ENCODE peak calls at places on chromosome 21, in ten cellular contexts. M is HAP-1, N is AG04450, V is left ventricle myocardium inferior, E is mammary epithelial cell, X is fibroblast of pulmonary artery, A is BE2C, Z is dorsolateral prefrontal cortex, W is IMR-90, I is epithelial cell of esophagus. H is an unnamed sample.

GRCh38 chr21:15224346-15225086 is 159.7 kb upstream of the NRIP1 start:
- DNase-seq in M (no peak), N (peak; percentile 55), V (no peak), E (peak; percentile 99), X (peak; percentile 95), A (no peak), Z (no peak), W (peak; percentile 86), I (peak; percentile 98), H (no peak)

GRCh38 chr21:25961042-25961441 is 209.5 kb downstream of the APP start:
- DNase-seq in M (no peak), N (no peak), V (no peak), E (no peak), X (no peak), A (no peak), Z (no peak), W (no peak), I (no peak), H (no peak)

GRCh38 chr21:21666689-21667088 is 668.5 kb downstream of the NCAM2 start:
- DNase-seq in M (no peak), N (no peak), V (no peak), E (no peak), X (no peak), A (no peak), Z (no peak), W (no peak), I (no peak), H (no peak)

GRCh38 chr21:26167593-26167992 is 3.0 kb downstream of the APP start:
- DNase-seq in M (no peak), N (no peak), V (no peak), E (no peak), X (no peak), A (no peak), Z (no peak), W (no peak), I (no peak), H (no peak)

GRCh38 chr21:43691086-43691795 is 27.7 kb upstream of the PDXK start:
- DNase-seq in M (no peak), N (no peak), V (no peak), E (no peak), X (no peak), A (no peak), Z (no peak), W (no peak), I (peak; percentile 24), H (no peak)

GRCh38 chr21:36178349-36178748 is 21.7 kb downstream of the DOP1B start:
- DNase-seq in M (no peak), N (no peak), V (no peak), E (no peak), X (no peak), A (no peak), Z (no peak), W (no peak), I (no peak), H (no peak)

GRCh38 chr21:43364851-43365424 is 62.0 kb downstream of the SIK1 start:
- DNase-seq in M (no peak), N (no peak), V (no peak), E (no peak), X (no peak), A (peak; percentile 72), Z (no peak), W (no peak), I (no peak), H (no peak)

GRCh38 chr21:38848187-38848609 is 42.5 kb downstream of the ETS2 start:
- DNase-seq in M (no peak), N (no peak), V (peak; percentile 50), E (no peak), X (peak; percentile 92), A (no peak), Z (no peak), W (no peak), I (no peak), H (peak; percentile 73)

GRCh38 chr21:40531016-40531415 is 315.9 kb downstream of the DSCAM start:
- DNase-seq in M (no peak), N (no peak), V (no peak), E (no peak), X (no peak), A (no peak), Z (no peak), W (no peak), I (no peak), H (no peak)

GRCh38 chr21:45322231-45322959 is 34.7 kb upstream of the POFUT2 start:
- DNase-seq in M (no peak), N (no peak), V (peak; percentile 5), E (no peak), X (no peak), A (peak; percentile 9), Z (no peak), W (no peak), I (no peak), H (no peak)
- H3K4me3 ChIP-seq in M (no peak overlapping the region), N (no peak overlapping the region), V (no peak overlapping the region), E (no peak overlapping the region), X (no peak overlapping the region), A (no peak overlapping the region), Z (no peak overlapping the region), W (no peak overlapping the region), I (no peak overlapping the region), H (no peak overlapping the region)

GRCh38 chr21:44934797-44935532 is 4.9 kb upstream of the SLX9 start:
- DNase-seq in M (no peak), N (no peak), V (peak; percentile 7), E (no peak), X (no peak), A (no peak), Z (no peak), W (no peak), I (no peak), H (no peak)

GRCh38 chr21:44933199-44933937 is 6.5 kb upstream of the SLX9 start:
- DNase-seq in M (no peak), N (no peak), V (peak; percentile 12), E (no peak), X (no peak), A (no peak), Z (no peak), W (no peak), I (no peak), H (no peak)

GRCh38 chr21:44933938-44934260 is 5.9 kb upstream of the SLX9 start:
- DNase-seq in M (no peak), N (no peak), V (no peak), E (no peak), X (no peak), A (no peak), Z (no peak), W (no peak), I (no peak), H (no peak)

GRCh38 chr21:44935533-44935927 is 4.3 kb upstream of the SLX9 start:
- DNase-seq in M (no peak), N (no peak), V (peak; percentile 11), E (no peak), X (no peak), A (no peak), Z (no peak), W (no peak), I (no peak), H (no peak)

DNA sequence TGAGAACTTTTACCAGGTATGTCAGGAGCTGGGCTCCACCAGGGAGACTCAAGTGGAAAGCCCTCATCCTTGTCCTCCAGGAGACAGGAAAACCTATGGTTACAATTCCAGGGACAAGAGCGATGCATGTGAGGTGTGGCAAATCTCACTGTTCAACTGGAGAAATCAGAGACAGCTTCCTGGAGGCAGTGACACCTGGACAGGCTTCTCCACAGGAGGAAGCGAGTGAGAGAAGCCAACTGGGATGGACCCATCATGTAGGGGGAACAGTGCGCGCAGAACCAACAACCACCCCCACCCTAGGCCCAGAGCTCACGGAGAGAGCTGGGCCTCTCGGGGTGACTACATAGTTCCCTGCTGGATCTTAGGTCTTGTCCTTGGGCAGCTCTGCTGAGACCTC is 5.6 kb upstream of the SLX9 start:
- DNase-seq in M (no peak), N (no peak), V (no peak), E (no peak), X (no peak), A (no peak), Z (no peak), W (no peak), I (no peak), H (no peak)
- H3K4me3 ChIP-seq in M (no peak overlapping the region), N (no peak overlapping the region), V (no peak overlapping the region), E (no peak overlapping the region), X (no peak overlapping the region), A (no peak overlapping the region), Z (no peak overlapping the region), W (no peak overlapping the region), I (no peak overlapping the region), H (no peak overlapping the region)

DNA sequence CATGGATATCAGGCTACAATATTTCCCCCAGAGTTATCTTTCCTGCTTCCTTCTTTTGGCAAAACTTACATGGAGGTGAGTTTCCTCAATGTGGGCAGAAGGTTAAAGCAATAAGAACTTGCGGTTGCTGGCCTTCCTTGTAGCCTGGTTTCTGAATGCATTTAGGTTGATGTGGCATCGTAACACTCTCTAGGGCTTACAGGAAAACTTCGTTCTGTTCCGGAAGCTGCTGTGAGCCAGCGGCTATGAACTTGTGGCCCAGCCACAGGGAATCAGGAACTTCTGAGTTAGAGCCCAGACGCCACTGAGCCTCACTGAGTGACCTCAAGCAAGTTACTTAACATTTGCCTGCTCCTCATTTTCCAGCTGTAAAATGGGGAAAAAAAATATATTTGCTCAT is 623.4 kb upstream of the ADAMTS5 start:
- DNase-seq in M (no peak), N (no peak), V (peak; percentile 31), E (no peak), X (peak; percentile 64), A (no peak), Z (no peak), W (no peak), I (no peak), H (peak; percentile 14)
- H3K4me3 ChIP-seq in M (no peak overlapping the region), N (no peak overlapping the region), V (no peak overlapping the region), E (no peak overlapping the region), X (no peak overlapping the region), A (no peak overlapping the region), Z (no peak overlapping the region), W (no peak overlapping the region), I (no peak overlapping the region), H (no peak overlapping the region)

GRCh38 chr21:35156293-35156976 is 107.3 kb upstream of the RUNX1 start:
- DNase-seq in M (no peak), N (no peak), V (no peak), E (no peak), X (no peak), A (no peak), Z (no peak), W (no peak), I (no peak), H (no peak)

GRCh38 chr21:35153671-35154070 is 104.6 kb upstream of the RUNX1 start:
- DNase-seq in M (no peak), N (no peak), V (no peak), E (no peak), X (no peak), A (no peak), Z (no peak), W (no peak), I (no peak), H (no peak)

GRCh38 chr21:35149698-35150097 is 100.6 kb upstream of the RUNX1 start:
- DNase-seq in M (no peak), N (no peak), V (no peak), E (peak; percentile 84), X (no peak), A (no peak), Z (no peak), W (peak; percentile 39), I (peak; percentile 87), H (no peak)

GRCh38 chr21:35150562-35151226 is 101.6 kb upstream of the RUNX1 start:
- DNase-seq in M (no peak), N (no peak), V (no peak), E (peak; percentile 80), X (peak; percentile 59), A (no peak), Z (no peak), W (peak; percentile 73), I (peak; percentile 62), H (no peak)

GRCh38 chr21:35154788-35155187 is 105.7 kb upstream of the RUNX1 start:
- DNase-seq in M (no peak), N (no peak), V (no peak), E (no peak), X (no peak), A (no peak), Z (no peak), W (no peak), I (no peak), H (no peak)
- H3K4me3 ChIP-seq in M (no peak overlapping the region), N (no peak overlapping the region), V (no peak overlapping the region), E (no peak overlapping the region), X (no peak overlapping the region), A (no peak overlapping the region), Z (no peak overlapping the region), W (no peak overlapping the region), I (no peak overlapping the region), H (no peak overlapping the region)